ENCODE peak calls at places on chromosomes 13 and 19, in four cellular contexts. W, I, R and C are unnamed samples.

GRCh38 chr13:95752677-95753076 is 75.7 kb downstream of the DNAJC3 start:
- DNase-seq in W (no peak), R (no peak), I (no peak), C (no peak)

GRCh38 chr19:7829162-7829520 is 877 bp upstream of the EVI5L start:
- DNase-seq in I (no peak), R (no peak), W (no peak), C (no peak)

GRCh38 chr13:66618702-66619101 is 611.4 kb downstream of the PCDH9 start:
- DNase-seq in I (no peak), R (no peak), W (no peak), C (no peak)

GRCh38 chr13:110108348-110109139 is 198.4 kb downstream of the COL4A1 start:
- DNase-seq in I (no peak), R (peak; percentile 58), W (peak; percentile 50), C (no peak)

GRCh38 chr19:38649305-38650179 is 2.1 kb downstream of the ACTN4 start:
- DNase-seq in I (no peak), W (no peak), R (no peak), C (no peak)

GRCh38 chr13:74289861-74290260 is 155.7 kb upstream of the KLF12 start:
- DNase-seq in R (no peak), W (peak; percentile 15), I (no peak), C (no peak)

GRCh38 chr19:29823581-29824330 is 12.0 kb downstream of the CCNE1 start:
- DNase-seq in R (no peak), I (no peak), W (no peak), C (no peak)

GRCh38 chr19:7104783-7105447 is 35.4 kb downstream of the ZNF557 start:
- DNase-seq in W (no peak), R (no peak), I (no peak), C (no peak)

GRCh38 chr19:54431255-54431838 is 16.1 kb downstream of the TTYH1 start:
- DNase-seq in R (peak; percentile 61), W (no peak), I (no peak), C (no peak)

GRCh38 chr13:33281951-33282595 is 3.5 kb downstream of the STARD13 start:
- DNase-seq in W (no peak), I (no peak), R (no peak), C (no peak)

GRCh38 chr13:111209613-111210012 is 94.5 kb downstream of the ARHGEF7 start:
- DNase-seq in I (no peak), W (no peak), R (no peak), C (no peak)

GRCh38 chr13:46633416-46633815 is 80.4 kb downstream of the LRCH1 start:
- DNase-seq in W (no peak), R (no peak), I (no peak), C (no peak)

GRCh38 chr13:111474136-111475002 is 153.9 kb downstream of the TEX29 start:
- DNase-seq in I (no peak), R (no peak), W (no peak), C (peak; percentile 48)

GRCh38 chr19:47176071-47176626 is 45.5 kb downstream of the SAE1 start:
- DNase-seq in R (no peak), W (no peak), I (no peak), C (no peak)

GRCh38 chr19:18833849-18834643 is 2.3 kb downstream of the UPF1 start:
- DNase-seq in I (no peak), W (no peak), R (no peak), C (no peak)

GRCh38 chr19:38524994-38525634 is 91.6 kb downstream of the RYR1 start:
- DNase-seq in R (no peak), W (no peak), I (no peak), C (no peak)

GRCh38 chr19:35380450-35381124 is 9.7 kb downstream of the GPR42 start:
- DNase-seq in R (no peak), W (no peak), I (no peak), C (no peak)

GRCh38 chr13:73293902-73294523 is 235.2 kb downstream of the KLF5 start:
- DNase-seq in R (no peak), I (no peak), W (no peak), C (no peak)

GRCh38 chr19:36605101-36605838 is at the start of gene ZNF382:
- DNase-seq in R (peak; percentile 79), W (peak; percentile 90), I (peak; percentile 84), C (peak; percentile 84)

GRCh38 chr19:6248856-6249255 is 30.9 kb downstream of the MLLT1 start:
- DNase-seq in R (no peak), W (no peak), I (no peak), C (no peak)

GRCh38 chr19:16571689-16572331 is 405 bp downstream of the SLC35E1 start:
- DNase-seq in I (no peak), W (peak; percentile 30), R (peak; percentile 55), C (peak; percentile 58)

GRCh38 chr19:50325310-50326100 is 3.7 kb downstream of the KCNC3 start:
- DNase-seq in I (peak; percentile 61), R (no peak), W (peak; percentile 96), C (peak; percentile 96)

GRCh38 chr13:51246005-51246404 is 23.8 kb downstream of the FAM124A start:
- DNase-seq in W (peak; percentile 83), I (no peak), R (no peak), C (no peak)